ENCODE peak calls at places on chromosome 15, in seven cellular contexts. K is H1, X is mesendoderm, Q is H9, R is IMR-90, Y is trophoblast cell, I is mesenchymal stem cell. D is an unnamed sample.

GRCh38 chr15:91982401-91982800 is 128.9 kb downstream of the SLCO3A1 start:
- DNase-seq in K (no peak), X (no peak), Q (no peak), R (peak), Y (no peak), I (no peak), D (no peak)

GRCh38 chr15:57496946-57497944 is 94.5 kb upstream of the MYZAP start:
- DNase-seq in K (no peak), X (peak), Q (no peak), R (no peak), Y (no peak), I (no peak), D (no peak)

GRCh38 chr15:85496551-85497545 is 116.4 kb downstream of the AKAP13 start:
- DNase-seq in K (no peak), X (peak), Q (no peak), R (no peak), Y (no peak), I (no peak), D (no peak)

GRCh38 chr15:101045835-101046691 is 126.9 kb downstream of the LRRK1 start:
- DNase-seq in K (peak), X (no peak), Q (peak), R (no peak), Y (no peak), I (no peak), D (no peak)

GRCh38 chr15:78319588-78319987 is 20.2 kb upstream of the SKIC8 start:
- DNase-seq in K (no peak), X (no peak), Q (no peak), R (no peak), Y (no peak), I (no peak), D (no peak)

GRCh38 chr15:51970132-51970817 is 1.3 kb downstream of the LEO1 start:
- DNase-seq in K (no peak), X (no peak), Q (no peak), R (no peak), Y (no peak), I (peak), D (no peak)

GRCh38 chr15:99983171-99983891 is 250.1 kb upstream of the LYSMD4 start:
- DNase-seq in K (peak), X (peak), Q (peak), R (no peak), Y (no peak), I (peak), D (no peak)

GRCh38 chr15:101210466-101210865 is 41.4 kb downstream of the CHSY1 start:
- DNase-seq in K (no peak), X (no peak), Q (no peak), R (peak), Y (no peak), I (no peak), D (no peak)

GRCh38 chr15:71603379-71603778 is 207.0 kb upstream of the NR2E3 start:
- DNase-seq in K (no peak), X (no peak), Q (no peak), R (no peak), Y (no peak), I (no peak), D (no peak)

GRCh38 chr15:40272713-40273056 is 10.2 kb downstream of the ANKRD63 start:
- DNase-seq in K (no peak), X (no peak), Q (no peak), R (no peak), Y (no peak), I (no peak), D (no peak)

GRCh38 chr15:35484231-35484945 is 61.6 kb downstream of the DPH6 start:
- DNase-seq in K (no peak), X (peak), Q (no peak), R (no peak), Y (peak), I (no peak), D (no peak)
- H2BK5ac ChIP-seq in K (no peak), X (no peak), Q (no peak), R (no peak), Y (no peak), I (no peak), D (no peak)

DNA sequence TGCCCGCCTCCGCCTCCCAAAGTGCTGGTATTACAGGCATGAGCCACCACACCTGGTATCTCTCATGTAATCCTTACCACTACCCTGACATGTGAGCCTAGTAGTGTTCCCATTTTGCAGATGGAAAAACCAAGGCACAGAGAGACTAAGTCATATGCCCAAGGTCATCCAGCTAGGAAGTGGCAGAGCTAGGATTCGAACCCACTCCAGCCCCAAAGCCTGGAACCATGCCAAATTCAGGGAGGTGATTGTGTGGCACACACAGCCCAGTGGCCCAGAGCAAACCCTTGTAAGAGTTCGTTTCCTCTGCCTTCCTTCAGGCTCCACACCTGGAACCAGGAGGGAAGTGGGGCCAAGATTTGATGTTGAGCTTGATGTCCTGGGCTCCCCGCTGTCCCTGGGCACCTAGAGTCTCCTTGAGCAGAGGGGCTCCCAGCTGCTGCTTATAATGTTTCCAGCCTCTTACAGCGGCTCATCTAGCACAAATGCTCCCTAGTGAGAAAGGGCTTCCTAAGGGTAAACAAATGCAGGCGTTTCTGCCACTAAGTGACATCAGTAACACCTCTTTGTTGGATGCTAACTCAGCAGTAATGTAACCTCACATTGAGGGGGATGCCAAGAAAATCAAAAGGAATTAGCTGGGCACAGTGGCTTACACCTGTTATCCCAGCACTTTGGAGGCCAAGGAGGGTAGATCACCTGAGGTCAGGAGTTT is 3.6 kb downstream of the HAPLN3 start:
- DNase-seq in K (no peak), X (no peak), Q (no peak), R (no peak), Y (no peak), I (no peak), D (no peak)
- H2AK5ac ChIP-seq in K (no peak), X (no peak), Q (no peak), R (peak), Y (no peak), I (no peak), D (no peak)

GRCh38 chr15:83312046-83312445 is 27.6 kb upstream of the BNC1 start:
- DNase-seq in K (no peak), X (no peak), Q (no peak), R (no peak), Y (no peak), I (no peak), D (no peak)
- H2BK5ac ChIP-seq in K (peak), X (no peak), Q (no peak), R (no peak), Y (no peak), I (no peak), D (no peak)

DNA sequence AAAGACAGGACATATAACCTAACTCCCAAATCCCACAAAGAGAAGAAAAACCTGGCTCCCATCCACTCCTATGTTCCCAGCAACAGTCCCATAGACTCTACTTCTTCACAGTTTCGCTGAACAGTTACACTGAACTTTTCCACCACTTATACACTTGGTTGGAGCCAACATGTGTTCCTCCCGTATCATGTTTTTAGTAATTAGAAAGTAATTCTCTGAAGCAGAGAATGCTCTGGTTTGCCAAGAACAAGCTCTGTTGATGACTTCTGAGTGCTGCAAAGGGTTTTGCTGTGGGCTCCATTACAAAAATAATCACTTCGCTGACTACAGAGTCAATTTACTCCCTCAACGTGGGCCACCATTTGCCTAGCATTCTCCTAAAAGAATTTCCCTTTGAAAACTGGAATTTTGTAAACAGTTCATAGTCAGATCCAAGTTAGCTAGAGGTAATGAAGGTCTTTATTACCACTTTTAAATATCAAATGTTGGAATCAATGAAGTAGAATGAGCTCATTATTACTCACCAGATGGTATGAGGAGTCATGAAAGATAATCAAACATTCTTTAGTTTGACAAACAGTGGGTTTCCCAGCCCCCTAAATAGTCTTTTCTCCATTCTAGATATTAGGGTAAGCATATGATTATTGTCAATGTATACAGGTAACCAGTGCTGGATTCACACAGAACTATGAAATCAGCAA is 455.8 kb upstream of the THBS1 start:
- DNase-seq in K (no peak), X (no peak), Q (no peak), R (peak), Y (no peak), I (peak), D (no peak)
- H2AK5ac ChIP-seq in K (no peak), X (no peak), Q (no peak), R (peak), Y (no peak), I (peak), D (no peak)

DNA sequence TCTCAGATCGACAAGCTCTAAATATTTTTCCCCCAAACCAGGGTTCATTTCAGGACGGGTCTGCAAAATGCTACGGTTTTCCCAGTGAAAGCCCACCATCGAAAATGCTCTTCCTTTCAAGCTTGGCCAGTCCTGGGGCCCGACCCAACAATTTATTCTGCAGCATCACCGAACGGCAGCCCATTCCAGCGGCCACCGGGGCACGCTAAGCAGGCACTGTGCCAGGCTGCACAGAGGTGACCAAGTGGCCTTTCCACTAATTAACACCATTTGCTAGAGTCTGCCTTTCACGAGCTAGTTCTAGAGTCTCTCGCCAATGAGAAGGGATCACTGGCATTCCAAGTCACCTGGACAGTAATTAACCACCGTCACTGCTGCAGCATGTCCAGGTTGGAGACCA is 14.4 kb downstream of the RGMA start:
- DNase-seq in K (no peak), X (no peak), Q (no peak), R (no peak), Y (no peak), I (no peak), D (no peak)
- H2BK5ac ChIP-seq in K (no peak), X (no peak), Q (no peak), R (no peak), Y (no peak), I (no peak), D (no peak)

GRCh38 chr15:25787381-25787780 is 75.7 kb downstream of the ATP10A start:
- DNase-seq in K (no peak), X (no peak), Q (no peak), R (peak), Y (no peak), I (peak), D (no peak)
- H2AK5ac ChIP-seq in K (no peak), X (no peak), Q (no peak), R (peak), Y (no peak), I (peak), D (no peak)

GRCh38 chr15:94119215-94119815 is 112.0 kb upstream of the MCTP2 start:
- DNase-seq in K (no peak), X (peak), Q (no peak), R (no peak), Y (no peak), I (no peak), D (no peak)
- H2BK5ac ChIP-seq in K (no peak), X (no peak), Q (no peak), R (no peak), Y (no peak), I (no peak), D (no peak)

DNA sequence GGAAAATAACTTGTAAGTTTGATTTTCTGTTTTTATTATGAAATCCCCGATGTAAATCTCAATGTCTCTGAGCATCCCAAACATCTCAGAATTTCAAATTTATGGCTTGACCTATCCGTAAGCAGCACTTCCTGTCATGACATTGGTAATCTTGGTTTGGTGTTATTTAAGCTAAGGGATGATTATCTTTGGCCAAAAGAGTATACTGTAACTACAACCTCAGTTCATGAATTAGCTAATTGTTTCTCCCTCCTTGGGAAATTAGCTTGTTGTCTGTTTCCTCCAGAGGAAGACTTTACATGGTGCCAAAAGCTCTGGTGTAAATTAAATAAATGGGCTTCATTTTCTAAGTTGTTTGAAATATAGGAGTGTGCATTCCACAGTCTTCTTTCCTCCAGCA is 28.1 kb upstream of the SPRED1 start:
- DNase-seq in K (no peak), X (no peak), Q (no peak), R (no peak), Y (no peak), I (no peak), D (no peak)
- H2AK5ac ChIP-seq in K (no peak), X (no peak), Q (no peak), R (no peak), Y (no peak), I (no peak), D (no peak)

D was measured in neuronal stem cell.